ENCODE peak calls at places on chromosomes 13 and 19, in six cellular contexts. One of them, this sample, is unnamed.

GRCh38 chr13:35881360-35881759 is 249.8 kb downstream of the DCLK1 start:
- DNase-seq in H1: no peak
- DNase-seq in HepG2: no peak
- DNase-seq in HCT116: no peak
- DNase-seq in GM12878: no peak
- DNase-seq in K562: no peak
- DNase-seq in this sample: no peak

GRCh38 chr13:58476176-58476575 is 844.6 kb downstream of the PCDH17 start:
- DNase-seq in GM12878: no peak
- DNase-seq in H1: peak
- DNase-seq in K562: no peak
- DNase-seq in HCT116: no peak
- DNase-seq in HepG2: no peak
- DNase-seq in this sample: no peak

GRCh38 chr13:39684531-39685137 is 29.2 kb downstream of the COG6 start:
- DNase-seq in H1: no peak
- DNase-seq in HCT116: peak
- DNase-seq in K562: no peak
- DNase-seq in HepG2: peak
- DNase-seq in GM12878: no peak
- DNase-seq in this sample: no peak

GRCh38 chr13:45817833-45818232 is 33.7 kb downstream of the SIAH3 start:
- DNase-seq in HepG2: no peak
- DNase-seq in GM12878: no peak
- DNase-seq in HCT116: no peak
- DNase-seq in K562: no peak
- DNase-seq in H1: no peak
- DNase-seq in this sample: no peak

GRCh38 chr19:19782783-19783182 is 38.8 kb downstream of the ZNF506 start:
- DNase-seq in H1: no peak
- DNase-seq in K562: no peak
- DNase-seq in GM12878: no peak
- DNase-seq in HepG2: no peak
- DNase-seq in HCT116: no peak
- DNase-seq in this sample: no peak

GRCh38 chr13:47179321-47179720 is 282.5 kb upstream of the HTR2A start:
- DNase-seq in K562: no peak
- DNase-seq in HCT116: no peak
- DNase-seq in H1: no peak
- DNase-seq in HepG2: no peak
- DNase-seq in GM12878: no peak
- DNase-seq in this sample: no peak

GRCh38 chr13:30142502-30143211 is 164.7 kb downstream of the KATNAL1 start:
- DNase-seq in GM12878: no peak
- DNase-seq in H1: no peak
- DNase-seq in HepG2: peak
- DNase-seq in HCT116: peak
- DNase-seq in K562: no peak
- DNase-seq in this sample: no peak

GRCh38 chr13:43261018-43261417 is 237.6 kb downstream of the DNAJC15 start:
- DNase-seq in GM12878: no peak
- DNase-seq in HCT116: no peak
- DNase-seq in H1: no peak
- DNase-seq in HepG2: no peak
- DNase-seq in K562: no peak
- DNase-seq in this sample: no peak

GRCh38 chr19:34096020-34096915 is 76.0 kb upstream of the LSM14A start:
- DNase-seq in HCT116: peak
- DNase-seq in HepG2: peak
- DNase-seq in K562: peak
- DNase-seq in H1: no peak
- DNase-seq in GM12878: no peak
- DNase-seq in this sample: peak

GRCh38 chr19:51179297-51179696 is 37.2 kb downstream of the SIGLEC7 start:
- DNase-seq in HCT116: no peak
- DNase-seq in GM12878: no peak
- DNase-seq in HepG2: no peak
- DNase-seq in H1: no peak
- DNase-seq in K562: no peak
- DNase-seq in this sample: no peak

GRCh38 chr13:86569119-86569518 is 769.9 kb upstream of the SLITRK6 start:
- DNase-seq in GM12878: no peak
- DNase-seq in HCT116: no peak
- DNase-seq in K562: no peak
- DNase-seq in H1: no peak
- DNase-seq in HepG2: no peak
- DNase-seq in this sample: no peak

GRCh38 chr13:45331981-45332830 is 8.8 kb downstream of the TPT1 start:
- DNase-seq in H1: no peak
- DNase-seq in GM12878: no peak
- DNase-seq in K562: no peak
- DNase-seq in HepG2: peak
- DNase-seq in HCT116: peak
- DNase-seq in this sample: no peak

GRCh38 chr19:35037716-35038622 is 3.6 kb upstream of the HPN start:
- DNase-seq in H1: no peak
- DNase-seq in GM12878: peak
- DNase-seq in HCT116: no peak
- DNase-seq in K562: no peak
- DNase-seq in HepG2: no peak
- DNase-seq in this sample: no peak

GRCh38 chr19:5536337-5536894 is 31.3 kb downstream of the TINCR start:
- DNase-seq in H1: peak
- DNase-seq in GM12878: no peak
- DNase-seq in K562: peak
- DNase-seq in HepG2: no peak
- DNase-seq in HCT116: peak
- DNase-seq in this sample: peak

GRCh38 chr13:112893570-112894422 is 75.2 kb upstream of the MCF2L start:
- DNase-seq in GM12878: no peak
- DNase-seq in HCT116: no peak
- DNase-seq in HepG2: peak
- DNase-seq in K562: peak
- DNase-seq in H1: peak
- DNase-seq in this sample: no peak

GRCh38 chr13:89380101-89380500 is 1708.9 kb downstream of the SLITRK5 start:
- DNase-seq in HepG2: peak
- DNase-seq in GM12878: no peak
- DNase-seq in HCT116: peak
- DNase-seq in K562: no peak
- DNase-seq in H1: no peak
- DNase-seq in this sample: no peak

DNA sequence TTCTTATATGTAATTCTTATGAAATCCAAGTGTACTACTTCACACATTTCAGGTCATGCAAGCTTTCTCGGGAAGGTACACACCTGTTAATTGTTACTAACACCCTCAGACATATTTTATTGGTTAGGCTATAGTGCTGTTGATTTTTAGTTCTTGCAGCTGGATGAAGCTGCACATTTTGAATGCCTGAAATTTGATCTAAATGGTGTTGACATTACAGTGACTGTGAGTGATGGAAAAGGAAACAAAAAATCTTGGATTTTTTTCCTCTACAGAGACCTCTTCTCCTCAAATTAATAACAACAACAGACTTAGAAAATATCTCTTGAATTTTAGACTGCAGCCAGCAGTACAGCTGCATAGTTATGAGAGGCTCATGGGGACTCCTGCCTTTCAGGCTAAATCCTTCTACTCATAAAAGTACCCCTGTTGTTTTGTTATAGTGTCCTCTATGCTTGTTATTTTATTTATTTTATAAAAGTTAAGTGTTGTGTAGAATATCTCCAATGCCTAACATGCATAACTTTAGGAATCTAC is 500.5 kb upstream of the SPRY2 start:
- DNase-seq in HepG2: no peak
- DNase-seq in HCT116: no peak
- DNase-seq in H1: no peak
- DNase-seq in GM12878: no peak
- DNase-seq in K562: no peak
- DNase-seq in this sample: no peak
- TF ChIP-seq ZNF274 in HepG2: no peak
- TF ChIP-seq ZNF274 in HCT116: no peak
- TF ChIP-seq ZNF274 in H1: no peak
- TF ChIP-seq ZNF274 in GM12878: no peak
- TF ChIP-seq ZNF274 in K562: no peak
- TF ChIP-seq ZNF274 in this sample: no peak

GRCh38 chr13:67299072-67299635 is 69.0 kb upstream of the PCDH9 start:
- DNase-seq in GM12878: no peak
- DNase-seq in H1: no peak
- DNase-seq in K562: no peak
- DNase-seq in HepG2: no peak
- DNase-seq in HCT116: no peak
- DNase-seq in this sample: no peak
- TF ChIP-seq YY1 in GM12878: no peak
- TF ChIP-seq YY1 in H1: no peak
- TF ChIP-seq YY1 in K562: no peak
- TF ChIP-seq YY1 in HepG2: no peak
- TF ChIP-seq YY1 in HCT116: no peak
- TF ChIP-seq YY1 in this sample: no peak

DNA sequence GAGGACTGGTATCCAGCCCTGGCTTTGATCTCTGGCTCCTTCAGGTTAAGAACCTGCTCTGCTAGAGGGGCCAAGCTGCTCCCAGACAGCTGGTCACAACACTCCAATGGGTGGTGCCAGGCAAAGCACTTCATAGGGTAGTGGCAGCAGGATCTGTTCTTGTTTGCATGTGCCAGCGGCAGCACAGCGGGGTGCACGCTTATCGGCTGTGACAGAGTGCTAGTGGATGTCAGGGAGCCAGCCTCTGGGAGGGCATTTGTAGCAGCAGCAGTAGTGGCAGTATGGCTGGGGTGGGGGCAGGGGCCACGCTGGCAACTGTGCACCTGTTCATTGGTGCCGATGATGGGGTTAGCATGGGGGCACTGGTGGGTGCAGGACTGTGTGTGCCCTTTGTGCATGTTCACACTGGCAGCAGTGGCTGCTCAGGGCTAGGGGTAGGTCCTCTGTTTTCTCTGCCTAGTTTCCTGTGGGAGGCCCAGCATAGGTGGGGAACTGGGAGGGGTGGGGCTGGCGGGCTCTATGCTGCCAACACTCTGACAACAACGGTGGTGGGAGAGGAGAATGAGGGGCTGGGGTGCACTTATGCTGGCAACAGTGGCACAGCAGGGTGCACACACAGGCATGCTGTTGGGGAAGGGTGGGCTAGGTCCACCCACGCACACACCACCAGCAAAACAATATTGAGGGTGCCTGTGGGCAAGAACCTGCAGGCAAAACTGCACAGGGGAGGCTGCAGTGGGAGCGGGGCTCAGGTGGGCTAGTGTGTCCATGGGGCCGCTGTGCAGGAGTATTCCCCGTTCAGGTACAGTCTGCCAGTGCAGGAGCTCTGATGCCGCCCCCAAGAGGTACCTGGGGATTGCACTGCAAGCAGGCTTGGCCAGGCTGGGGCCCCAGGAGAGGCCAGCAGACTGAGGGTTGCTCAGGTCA is 19.3 kb downstream of the AP1M1 start:
- DNase-seq in K562: no peak
- DNase-seq in HepG2: no peak
- DNase-seq in HCT116: no peak
- DNase-seq in GM12878: no peak
- DNase-seq in H1: no peak
- DNase-seq in this sample: no peak
- TF ChIP-seq ZNF274 in K562: no peak
- TF ChIP-seq ZNF274 in HepG2: no peak
- TF ChIP-seq ZNF274 in HCT116: no peak
- TF ChIP-seq ZNF274 in GM12878: no peak
- TF ChIP-seq ZNF274 in H1: no peak
- TF ChIP-seq ZNF274 in this sample: no peak

GRCh38 chr19:45591004-45591637 is 6.5 kb upstream of the OPA3 start:
- DNase-seq in HCT116: no peak
- DNase-seq in GM12878: no peak
- DNase-seq in K562: peak
- DNase-seq in H1: no peak
- DNase-seq in HepG2: peak
- DNase-seq in this sample: peak
- TF ChIP-seq YY1 in HCT116: peak
- TF ChIP-seq YY1 in GM12878: peak
- TF ChIP-seq YY1 in K562: peak
- TF ChIP-seq YY1 in H1: peak
- TF ChIP-seq YY1 in HepG2: peak
- TF ChIP-seq YY1 in this sample: no peak

GRCh38 chr13:98958443-98958794 is 19.4 kb downstream of the DOCK9 start:
- DNase-seq in K562: no peak
- DNase-seq in HepG2: no peak
- DNase-seq in HCT116: no peak
- DNase-seq in GM12878: no peak
- DNase-seq in H1: no peak
- DNase-seq in this sample: no peak
- TF ChIP-seq ZNF274 in K562: no peak
- TF ChIP-seq ZNF274 in HepG2: no peak
- TF ChIP-seq ZNF274 in HCT116: no peak
- TF ChIP-seq ZNF274 in GM12878: no peak
- TF ChIP-seq ZNF274 in H1: no peak
- TF ChIP-seq ZNF274 in this sample: no peak

GRCh38 chr13:50629497-50629896 is 214.0 kb downstream of the DLEU7 start:
- DNase-seq in HepG2: peak
- DNase-seq in H1: no peak
- DNase-seq in GM12878: no peak
- DNase-seq in K562: no peak
- DNase-seq in HCT116: no peak
- DNase-seq in this sample: no peak

GRCh38 chr13:50631041-50631440 is 212.5 kb downstream of the DLEU7 start:
- DNase-seq in K562: no peak
- DNase-seq in HCT116: no peak
- DNase-seq in GM12878: no peak
- DNase-seq in HepG2: no peak
- DNase-seq in H1: no peak
- DNase-seq in this sample: no peak

GRCh38 chr13:50627111-50627510 is 216.4 kb downstream of the DLEU7 start:
- DNase-seq in HCT116: no peak
- DNase-seq in K562: no peak
- DNase-seq in HepG2: peak
- DNase-seq in H1: no peak
- DNase-seq in GM12878: no peak
- DNase-seq in this sample: no peak

GRCh38 chr13:50626031-50626643 is 217.4 kb downstream of the DLEU7 start:
- DNase-seq in K562: no peak
- DNase-seq in H1: no peak
- DNase-seq in HCT116: no peak
- DNase-seq in HepG2: no peak
- DNase-seq in GM12878: no peak
- DNase-seq in this sample: no peak
- TF ChIP-seq YY1 in K562: no peak
- TF ChIP-seq YY1 in H1: no peak
- TF ChIP-seq YY1 in HCT116: no peak
- TF ChIP-seq YY1 in HepG2: no peak
- TF ChIP-seq YY1 in GM12878: no peak
- TF ChIP-seq YY1 in this sample: no peak